ENCODE peak calls at places on chromosomes 6 and 20, in ten cellular contexts. V is GOT3, E is astrocyte of the spinal cord, L is NCI-H226, R is A172, K is iPS DF 6.9, Q is OCI-LY7, N is cardiac septum, P is ascending aorta, U is activated gamma-delta T cell treated with Interleukin-2 at 50 U/mL for 16 hours. Y is an unnamed sample.

GRCh38 chr6:16316741-16317251 is 78.4 kb downstream of the GMPR start:
- DNase-seq in V (no peak), E (peak), L (peak), R (peak), K (no peak), Q (peak), N (no peak), P (peak), U (no peak), Y (peak)

GRCh38 chr20:18091624-18092023 is 33.9 kb upstream of the OVOL2 start:
- DNase-seq in V (no peak), E (no peak), L (no peak), R (peak), K (no peak), Q (no peak), N (no peak), P (no peak), U (no peak), Y (no peak)

GRCh38 chr20:32820698-32821378 is 1.1 kb downstream of the MAPRE1 start:
- DNase-seq in V (no peak), E (no peak), L (no peak), R (peak), K (no peak), Q (peak), N (no peak), P (no peak), U (no peak), Y (no peak)

GRCh38 chr6:161109366-161109765 is 117.8 kb downstream of the MAP3K4 start:
- DNase-seq in V (no peak), E (no peak), L (no peak), R (no peak), K (no peak), Q (no peak), N (no peak), P (no peak), U (no peak), Y (no peak)

GRCh38 chr6:150664091-150664490 is 64.4 kb downstream of the PLEKHG1 start:
- DNase-seq in V (no peak), E (no peak), L (no peak), R (no peak), K (no peak), Q (no peak), N (no peak), P (no peak), U (no peak), Y (no peak)

GRCh38 chr6:98593676-98594075 is 240.7 kb upstream of the POU3F2 start:
- DNase-seq in V (no peak), E (no peak), L (no peak), R (no peak), K (no peak), Q (no peak), N (no peak), P (no peak), U (no peak), Y (no peak)

GRCh38 chr6:10586302-10586701 is 65.2 kb downstream of the GCNT2 start:
- DNase-seq in V (no peak), E (no peak), L (no peak), R (no peak), K (no peak), Q (no peak), N (no peak), P (no peak), U (no peak), Y (no peak)

GRCh38 chr6:1144842-1145755 is 166.8 kb upstream of the FOXQ1 start:
- DNase-seq in V (no peak), E (peak), L (no peak), R (no peak), K (no peak), Q (no peak), N (no peak), P (no peak), U (no peak), Y (no peak)

GRCh38 chr6:56004421-56004820 is 129.0 kb upstream of the BMP5 start:
- DNase-seq in V (no peak), E (peak), L (no peak), R (peak), K (no peak), Q (no peak), N (no peak), P (no peak), U (no peak), Y (no peak)

GRCh38 chr6:166540631-166541331 is 45.7 kb downstream of the RAMACL start:
- DNase-seq in V (no peak), E (no peak), L (no peak), R (peak), K (no peak), Q (no peak), N (no peak), P (no peak), U (peak), Y (no peak)

GRCh38 chr6:66403965-66404364 is 696.9 kb upstream of the EYS start:
- DNase-seq in V (no peak), E (no peak), L (no peak), R (no peak), K (no peak), Q (no peak), N (no peak), P (no peak), U (no peak), Y (no peak)

GRCh38 chr6:113185299-113185698 is 671.8 kb upstream of the MARCKS start:
- DNase-seq in V (no peak), E (no peak), L (peak), R (no peak), K (no peak), Q (no peak), N (no peak), P (no peak), U (no peak), Y (no peak)

GRCh38 chr6:4653141-4653540 is 123.1 kb upstream of the CDYL start:
- DNase-seq in V (no peak), E (no peak), L (no peak), R (no peak), K (no peak), Q (no peak), N (no peak), P (no peak), U (no peak), Y (no peak)

GRCh38 chr6:82875573-82876185 is 190.0 kb downstream of the UBE3D start:
- DNase-seq in V (no peak), E (peak), L (peak), R (peak), K (no peak), Q (no peak), N (no peak), P (no peak), U (no peak), Y (peak)

GRCh38 chr6:151738267-151738666 is 69.2 kb upstream of the ESR1 start:
- DNase-seq in V (no peak), E (no peak), L (no peak), R (no peak), K (no peak), Q (no peak), N (no peak), P (no peak), U (no peak), Y (no peak)

GRCh38 chr6:114558153-114558552 is 215.3 kb upstream of the HS3ST5 start:
- DNase-seq in V (no peak), E (no peak), L (no peak), R (no peak), K (no peak), Q (no peak), N (no peak), P (no peak), U (no peak), Y (no peak)

GRCh38 chr20:31835977-31836852 is 9.2 kb downstream of the FOXS1 start:
- DNase-seq in V (peak), E (peak), L (peak), R (peak), K (no peak), Q (no peak), N (peak), P (peak), U (peak), Y (peak)

GRCh38 chr20:36848078-36848660 is 27.8 kb upstream of the TLDC2 start:
- DNase-seq in V (peak), E (peak), L (peak), R (peak), K (no peak), Q (no peak), N (no peak), P (peak), U (no peak), Y (no peak)

GRCh38 chr6:39686980-39687379 is 38.2 kb downstream of the KIF6 start:
- DNase-seq in V (no peak), E (no peak), L (no peak), R (no peak), K (no peak), Q (no peak), N (no peak), P (no peak), U (no peak), Y (no peak)

GRCh38 chr6:161434921-161435411 is 161.1 kb upstream of the AGPAT4 start:
- DNase-seq in V (no peak), E (peak), L (peak), R (peak), K (no peak), Q (no peak), N (no peak), P (no peak), U (no peak), Y (no peak)

GRCh38 chr6:118588626-118589025 is 40.5 kb downstream of the PLN start:
- DNase-seq in V (no peak), E (no peak), L (peak), R (no peak), K (no peak), Q (no peak), N (no peak), P (no peak), U (no peak), Y (no peak)

GRCh38 chr6:33053230-33053629 is 20.2 kb downstream of the HLA-DPA1 start:
- DNase-seq in V (no peak), E (no peak), L (peak), R (no peak), K (no peak), Q (no peak), N (no peak), P (no peak), U (no peak), Y (no peak)

GRCh38 chr6:37381579-37381978 is 27.8 kb downstream of the RNF8 start:
- DNase-seq in V (no peak), E (peak), L (peak), R (peak), K (peak), Q (peak), N (no peak), P (no peak), U (no peak), Y (no peak)

GRCh38 chr6:130900913-130901312 is 73.7 kb downstream of the SMLR1 start:
- DNase-seq in V (peak), E (peak), L (peak), R (peak), K (no peak), Q (no peak), N (no peak), P (peak), U (no peak), Y (peak)

GRCh38 chr6:27478141-27478705 is 5.3 kb upstream of the ZNF184 start:
- DNase-seq in V (no peak), E (no peak), L (no peak), R (peak), K (no peak), Q (no peak), N (no peak), P (no peak), U (no peak), Y (no peak)

Y was measured in T1000.